ENCODE peak calls at places on chromosome 6, in ten cellular contexts. One of them, this sample, is unnamed.
A peak's percentile ranks its signal among the peaks of the same experiment; 100 is the strongest.

GRCh38 chr6:152750694-152751093 is at the start of gene VIP:
- DNase-seq in ascending aorta: no peak
- DNase-seq in aorta: no peak
- DNase-seq in substantia nigra: no peak
- DNase-seq in neuronal stem cell: peak; percentile 62
- DNase-seq in small intestine: no peak
- DNase-seq in A549: no peak
- DNase-seq in fibroblast of lung: peak; percentile 24
- DNase-seq in epithelial cell of prostate: no peak
- DNase-seq in CD4-positive, CD25-positive, alpha-beta regulatory T cell: no peak
- DNase-seq in this sample: no peak

GRCh38 chr6:35370124-35370741 is 27.9 kb downstream of the PPARD start:
- DNase-seq in ascending aorta: peak; percentile 71
- DNase-seq in aorta: peak; percentile 95
- DNase-seq in substantia nigra: peak; percentile 76
- DNase-seq in neuronal stem cell: no peak
- DNase-seq in small intestine: peak; percentile 24
- DNase-seq in A549: peak; percentile 35
- DNase-seq in fibroblast of lung: peak; percentile 97
- DNase-seq in epithelial cell of prostate: peak; percentile 86
- DNase-seq in CD4-positive, CD25-positive, alpha-beta regulatory T cell: no peak
- DNase-seq in this sample: peak; percentile 17

GRCh38 chr6:157597461-157598312 is 216.7 kb downstream of the ZDHHC14 start:
- DNase-seq in ascending aorta: no peak
- DNase-seq in aorta: peak; percentile 68
- DNase-seq in substantia nigra: peak; percentile 41
- DNase-seq in neuronal stem cell: peak; percentile 20
- DNase-seq in small intestine: peak; percentile 61
- DNase-seq in A549: peak; percentile 28
- DNase-seq in fibroblast of lung: no peak
- DNase-seq in epithelial cell of prostate: no peak
- DNase-seq in CD4-positive, CD25-positive, alpha-beta regulatory T cell: no peak
- DNase-seq in this sample: peak; percentile 66

GRCh38 chr6:166707045-166707444 is 80.0 kb upstream of the RPS6KA2 start:
- DNase-seq in ascending aorta: no peak
- DNase-seq in aorta: peak; percentile 59
- DNase-seq in substantia nigra: peak; percentile 69
- DNase-seq in neuronal stem cell: peak; percentile 30
- DNase-seq in small intestine: peak; percentile 49
- DNase-seq in A549: peak; percentile 29
- DNase-seq in fibroblast of lung: peak; percentile 36
- DNase-seq in epithelial cell of prostate: no peak
- DNase-seq in CD4-positive, CD25-positive, alpha-beta regulatory T cell: no peak
- DNase-seq in this sample: peak; percentile 56

GRCh38 chr6:87291879-87292278 is 30.5 kb upstream of the SMIM8 start:
- DNase-seq in ascending aorta: no peak
- DNase-seq in aorta: no peak
- DNase-seq in substantia nigra: no peak
- DNase-seq in neuronal stem cell: no peak
- DNase-seq in small intestine: no peak
- DNase-seq in A549: no peak
- DNase-seq in fibroblast of lung: no peak
- DNase-seq in epithelial cell of prostate: no peak
- DNase-seq in CD4-positive, CD25-positive, alpha-beta regulatory T cell: no peak
- DNase-seq in this sample: no peak

GRCh38 chr6:106082735-106083398 is 3.3 kb upstream of the PRDM1 start:
- DNase-seq in ascending aorta: no peak
- DNase-seq in aorta: no peak
- DNase-seq in substantia nigra: no peak
- DNase-seq in neuronal stem cell: no peak
- DNase-seq in small intestine: no peak
- DNase-seq in A549: no peak
- DNase-seq in fibroblast of lung: peak; percentile 85
- DNase-seq in epithelial cell of prostate: peak; percentile 96
- DNase-seq in CD4-positive, CD25-positive, alpha-beta regulatory T cell: no peak
- DNase-seq in this sample: no peak

GRCh38 chr6:26157150-26157837 is 70.1 kb downstream of the HFE start:
- DNase-seq in ascending aorta: no peak
- DNase-seq in aorta: peak; percentile 87
- DNase-seq in substantia nigra: peak; percentile 39
- DNase-seq in neuronal stem cell: peak; percentile 69
- DNase-seq in small intestine: peak; percentile 66
- DNase-seq in A549: peak; percentile 30
- DNase-seq in fibroblast of lung: peak; percentile 58
- DNase-seq in epithelial cell of prostate: peak; percentile 10
- DNase-seq in CD4-positive, CD25-positive, alpha-beta regulatory T cell: peak; percentile 59
- DNase-seq in this sample: peak; percentile 77

GRCh38 chr6:37083243-37084138 is 78.0 kb downstream of the FGD2 start:
- DNase-seq in ascending aorta: peak; percentile 32
- DNase-seq in aorta: peak; percentile 90
- DNase-seq in substantia nigra: peak; percentile 72
- DNase-seq in neuronal stem cell: no peak
- DNase-seq in small intestine: peak; percentile 98
- DNase-seq in A549: no peak
- DNase-seq in fibroblast of lung: peak; percentile 59
- DNase-seq in epithelial cell of prostate: peak; percentile 73
- DNase-seq in CD4-positive, CD25-positive, alpha-beta regulatory T cell: no peak
- DNase-seq in this sample: no peak

GRCh38 chr6:71294121-71294523 is 5.5 kb downstream of the OGFRL1 start:
- DNase-seq in ascending aorta: no peak
- DNase-seq in aorta: peak; percentile 54
- DNase-seq in substantia nigra: peak; percentile 20
- DNase-seq in neuronal stem cell: no peak
- DNase-seq in small intestine: no peak
- DNase-seq in A549: no peak
- DNase-seq in fibroblast of lung: peak; percentile 98
- DNase-seq in epithelial cell of prostate: no peak
- DNase-seq in CD4-positive, CD25-positive, alpha-beta regulatory T cell: no peak
- DNase-seq in this sample: no peak

GRCh38 chr6:165469483-165469882 is 160.1 kb upstream of the C6orf118 start:
- DNase-seq in ascending aorta: no peak
- DNase-seq in aorta: no peak
- DNase-seq in substantia nigra: no peak
- DNase-seq in neuronal stem cell: no peak
- DNase-seq in small intestine: no peak
- DNase-seq in A549: no peak
- DNase-seq in fibroblast of lung: no peak
- DNase-seq in epithelial cell of prostate: no peak
- DNase-seq in CD4-positive, CD25-positive, alpha-beta regulatory T cell: no peak
- DNase-seq in this sample: no peak

GRCh38 chr6:82917346-82918064 is 148.1 kb downstream of the UBE3D start:
- DNase-seq in ascending aorta: no peak
- DNase-seq in aorta: no peak
- DNase-seq in substantia nigra: no peak
- DNase-seq in neuronal stem cell: no peak
- DNase-seq in small intestine: peak; percentile 68
- DNase-seq in A549: no peak
- DNase-seq in fibroblast of lung: peak; percentile 28
- DNase-seq in epithelial cell of prostate: no peak
- DNase-seq in CD4-positive, CD25-positive, alpha-beta regulatory T cell: no peak
- DNase-seq in this sample: no peak

GRCh38 chr6:159981591-159982245 is 12.8 kb downstream of the IGF2R start:
- DNase-seq in ascending aorta: no peak
- DNase-seq in aorta: peak; percentile 84
- DNase-seq in substantia nigra: no peak
- DNase-seq in neuronal stem cell: no peak
- DNase-seq in small intestine: peak; percentile 43
- DNase-seq in A549: no peak
- DNase-seq in fibroblast of lung: peak; percentile 89
- DNase-seq in epithelial cell of prostate: no peak
- DNase-seq in CD4-positive, CD25-positive, alpha-beta regulatory T cell: peak; percentile 39
- DNase-seq in this sample: peak; percentile 45

GRCh38 chr6:40671338-40672050 is 84.3 kb upstream of the LRFN2 start:
- DNase-seq in ascending aorta: no peak
- DNase-seq in aorta: no peak
- DNase-seq in substantia nigra: no peak
- DNase-seq in neuronal stem cell: no peak
- DNase-seq in small intestine: peak; percentile 46
- DNase-seq in A549: no peak
- DNase-seq in fibroblast of lung: no peak
- DNase-seq in epithelial cell of prostate: no peak
- DNase-seq in CD4-positive, CD25-positive, alpha-beta regulatory T cell: no peak
- DNase-seq in this sample: no peak

GRCh38 chr6:151400473-151400872 is 9.1 kb upstream of the ZBTB2 start:
- DNase-seq in ascending aorta: no peak
- DNase-seq in aorta: no peak
- DNase-seq in substantia nigra: no peak
- DNase-seq in neuronal stem cell: no peak
- DNase-seq in small intestine: no peak
- DNase-seq in A549: no peak
- DNase-seq in fibroblast of lung: peak; percentile 74
- DNase-seq in epithelial cell of prostate: no peak
- DNase-seq in CD4-positive, CD25-positive, alpha-beta regulatory T cell: no peak
- DNase-seq in this sample: no peak

GRCh38 chr6:45920819-45921511 is 94.7 kb downstream of the CLIC5 start:
- DNase-seq in ascending aorta: no peak
- DNase-seq in aorta: no peak
- DNase-seq in substantia nigra: no peak
- DNase-seq in neuronal stem cell: no peak
- DNase-seq in small intestine: no peak
- DNase-seq in A549: no peak
- DNase-seq in fibroblast of lung: peak; percentile 25
- DNase-seq in epithelial cell of prostate: no peak
- DNase-seq in CD4-positive, CD25-positive, alpha-beta regulatory T cell: no peak
- DNase-seq in this sample: no peak

GRCh38 chr6:31129130-31129529 is 8.9 kb upstream of the CDSN start:
- DNase-seq in ascending aorta: no peak
- DNase-seq in aorta: no peak
- DNase-seq in substantia nigra: no peak
- DNase-seq in neuronal stem cell: no peak
- DNase-seq in small intestine: no peak
- DNase-seq in A549: no peak
- DNase-seq in fibroblast of lung: no peak
- DNase-seq in epithelial cell of prostate: no peak
- DNase-seq in CD4-positive, CD25-positive, alpha-beta regulatory T cell: no peak
- DNase-seq in this sample: no peak

GRCh38 chr6:88665131-88665530 is 298.3 kb downstream of the RNGTT start:
- DNase-seq in ascending aorta: no peak
- DNase-seq in aorta: no peak
- DNase-seq in substantia nigra: no peak
- DNase-seq in neuronal stem cell: no peak
- DNase-seq in small intestine: no peak
- DNase-seq in A549: no peak
- DNase-seq in fibroblast of lung: no peak
- DNase-seq in epithelial cell of prostate: no peak
- DNase-seq in CD4-positive, CD25-positive, alpha-beta regulatory T cell: no peak
- DNase-seq in this sample: no peak

GRCh38 chr6:56509031-56509430 is 133.7 kb downstream of the DST start:
- DNase-seq in ascending aorta: no peak
- DNase-seq in aorta: no peak
- DNase-seq in substantia nigra: no peak
- DNase-seq in neuronal stem cell: no peak
- DNase-seq in small intestine: no peak
- DNase-seq in A549: no peak
- DNase-seq in fibroblast of lung: peak; percentile 64
- DNase-seq in epithelial cell of prostate: no peak
- DNase-seq in CD4-positive, CD25-positive, alpha-beta regulatory T cell: no peak
- DNase-seq in this sample: no peak

GRCh38 chr6:112929661-112930060 is 582.5 kb downstream of the RFPL4B start:
- DNase-seq in ascending aorta: no peak
- DNase-seq in aorta: no peak
- DNase-seq in substantia nigra: no peak
- DNase-seq in neuronal stem cell: no peak
- DNase-seq in small intestine: no peak
- DNase-seq in A549: no peak
- DNase-seq in fibroblast of lung: peak; percentile 53
- DNase-seq in epithelial cell of prostate: no peak
- DNase-seq in CD4-positive, CD25-positive, alpha-beta regulatory T cell: no peak
- DNase-seq in this sample: no peak
- H3K27ac ChIP-seq in ascending aorta: no peak overlapping the region
- H3K27ac ChIP-seq in aorta: no peak overlapping the region
- H3K27ac ChIP-seq in substantia nigra: no peak overlapping the region
- H3K27ac ChIP-seq in neuronal stem cell: no peak overlapping the region
- H3K27ac ChIP-seq in small intestine: no peak overlapping the region
- H3K27ac ChIP-seq in A549: no peak overlapping the region
- H3K27ac ChIP-seq in fibroblast of lung: no peak overlapping the region
- H3K27ac ChIP-seq in epithelial cell of prostate: no peak overlapping the region
- H3K27ac ChIP-seq in CD4-positive, CD25-positive, alpha-beta regulatory T cell: no peak overlapping the region
- H3K27ac ChIP-seq in this sample: no peak overlapping the region

DNA sequence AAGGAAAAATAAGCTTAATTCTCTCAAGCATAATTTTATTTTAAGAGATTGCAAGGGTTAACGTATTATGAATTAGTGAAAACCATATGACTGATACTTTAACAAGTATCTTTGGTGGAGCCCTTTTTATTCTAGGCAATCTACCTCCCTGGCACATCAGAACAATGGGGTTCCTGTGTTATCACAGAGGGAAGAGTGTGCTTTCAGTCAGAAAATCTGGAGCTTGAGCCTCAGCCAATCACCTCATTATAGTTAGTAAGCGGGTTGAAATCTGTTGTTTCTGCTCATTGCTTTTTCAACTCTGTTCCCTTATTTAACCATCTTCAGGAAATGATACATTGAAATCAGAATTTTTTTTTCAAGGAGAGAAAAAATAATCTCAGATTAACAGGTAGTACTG is 391 bp downstream of the ADGRF1 start:
- DNase-seq in ascending aorta: no peak
- DNase-seq in aorta: no peak
- DNase-seq in substantia nigra: no peak
- DNase-seq in neuronal stem cell: no peak
- DNase-seq in small intestine: no peak
- DNase-seq in A549: no peak
- DNase-seq in fibroblast of lung: peak; percentile 22
- DNase-seq in epithelial cell of prostate: no peak
- DNase-seq in CD4-positive, CD25-positive, alpha-beta regulatory T cell: no peak
- DNase-seq in this sample: no peak
- H3K27ac ChIP-seq in ascending aorta: no peak overlapping the region
- H3K27ac ChIP-seq in aorta: no peak overlapping the region
- H3K27ac ChIP-seq in substantia nigra: no peak overlapping the region
- H3K27ac ChIP-seq in neuronal stem cell: no peak overlapping the region
- H3K27ac ChIP-seq in small intestine: no peak overlapping the region
- H3K27ac ChIP-seq in A549: no peak overlapping the region
- H3K27ac ChIP-seq in fibroblast of lung: no peak overlapping the region
- H3K27ac ChIP-seq in epithelial cell of prostate: peak overlapping the region; percentile 98
- H3K27ac ChIP-seq in CD4-positive, CD25-positive, alpha-beta regulatory T cell: no peak overlapping the region
- H3K27ac ChIP-seq in this sample: no peak overlapping the region

GRCh38 chr6:79234150-79235022 is at the start of gene HMGN3:
- DNase-seq in ascending aorta: peak; percentile 87
- DNase-seq in aorta: peak; percentile 98
- DNase-seq in substantia nigra: peak; percentile 94
- DNase-seq in neuronal stem cell: peak; percentile 75
- DNase-seq in small intestine: peak; percentile 92
- DNase-seq in A549: peak; percentile 69
- DNase-seq in fibroblast of lung: peak; percentile 91
- DNase-seq in epithelial cell of prostate: peak; percentile 54
- DNase-seq in CD4-positive, CD25-positive, alpha-beta regulatory T cell: peak; percentile 79
- DNase-seq in this sample: peak; percentile 96
- H3K27ac ChIP-seq in ascending aorta: peak within 1 kb of the TSS; percentile 76
- H3K27ac ChIP-seq in aorta: peak within 1 kb of the TSS; percentile 78
- H3K27ac ChIP-seq in substantia nigra: peak within 1 kb of the TSS; percentile 90
- H3K27ac ChIP-seq in neuronal stem cell: peak within 1 kb of the TSS; percentile 10
- H3K27ac ChIP-seq in small intestine: peak within 1 kb of the TSS; percentile 78
- H3K27ac ChIP-seq in A549: peak within 1 kb of the TSS; percentile 91
- H3K27ac ChIP-seq in fibroblast of lung: peak within 1 kb of the TSS; percentile 87
- H3K27ac ChIP-seq in epithelial cell of prostate: peak within 1 kb of the TSS; percentile 68
- H3K27ac ChIP-seq in CD4-positive, CD25-positive, alpha-beta regulatory T cell: peak within 1 kb of the TSS; percentile 62
- H3K27ac ChIP-seq in this sample: peak within 1 kb of the TSS; percentile 66

DNA sequence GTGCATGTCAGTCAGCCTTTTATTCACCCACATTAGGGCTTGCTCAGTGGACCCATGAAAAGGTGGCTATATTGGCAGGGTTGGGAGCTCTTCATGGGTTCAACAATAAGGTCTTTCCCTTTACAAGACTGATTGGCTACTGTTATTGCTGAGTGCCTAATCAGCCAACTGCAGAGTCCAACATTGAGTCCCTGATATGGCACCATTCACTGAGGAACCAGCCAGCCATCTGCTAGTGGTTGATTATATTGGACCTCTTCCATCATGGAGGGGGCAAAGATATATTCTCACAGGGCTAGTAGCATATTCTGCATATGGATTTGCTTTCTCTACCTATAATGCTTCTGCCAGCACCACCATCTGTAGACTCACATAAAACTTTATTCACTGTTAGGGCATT is 69.9 kb downstream of the CDKAL1 start:
- DNase-seq in ascending aorta: no peak
- DNase-seq in aorta: no peak
- DNase-seq in substantia nigra: no peak
- DNase-seq in neuronal stem cell: no peak
- DNase-seq in small intestine: no peak
- DNase-seq in A549: no peak
- DNase-seq in fibroblast of lung: no peak
- DNase-seq in epithelial cell of prostate: no peak
- DNase-seq in CD4-positive, CD25-positive, alpha-beta regulatory T cell: no peak
- DNase-seq in this sample: no peak
- H3K27ac ChIP-seq in ascending aorta: no peak overlapping the region
- H3K27ac ChIP-seq in aorta: no peak overlapping the region
- H3K27ac ChIP-seq in substantia nigra: no peak overlapping the region
- H3K27ac ChIP-seq in neuronal stem cell: no peak overlapping the region
- H3K27ac ChIP-seq in small intestine: no peak overlapping the region
- H3K27ac ChIP-seq in A549: no peak overlapping the region
- H3K27ac ChIP-seq in fibroblast of lung: no peak overlapping the region
- H3K27ac ChIP-seq in epithelial cell of prostate: no peak overlapping the region
- H3K27ac ChIP-seq in CD4-positive, CD25-positive, alpha-beta regulatory T cell: no peak overlapping the region
- H3K27ac ChIP-seq in this sample: no peak overlapping the region